ENCODE peak calls at places on chromosomes 1 and 21, in ten cellular contexts. O is activated T-cell treated with anti-CD3 and anti-CD28 coated beads for 24 hours, G is brain pericyte, D is nephron progenitor cell, A is fibroblast of pulmonary artery, U is EH, V is spleen, P is left ventricle myocardium superior, L is COR-L47, H is PC-9. I is an unnamed sample.

GRCh38 chr1:231517076-231517475 is 11.4 kb upstream of the TSNAX start:
- DNase-seq in D (no peak), O (no peak), P (no peak), A (peak), H (no peak), L (no peak), U (peak), G (no peak), V (no peak), I (no peak)

GRCh38 chr1:6580588-6581270 is 935 bp downstream of the ZBTB48 start:
- DNase-seq in D (no peak), V (peak), L (no peak), H (no peak), U (peak), G (no peak), P (peak), A (no peak), O (no peak), I (no peak)

GRCh38 chr1:178649582-178650350 is 75.3 kb upstream of the RALGPS2 start:
- DNase-seq in G (no peak), U (peak), H (no peak), L (no peak), D (no peak), P (no peak), V (no peak), O (no peak), A (no peak), I (no peak)

GRCh38 chr21:32414579-32415358 is 2.3 kb downstream of the EVA1C start:
- DNase-seq in V (no peak), U (peak), H (no peak), G (no peak), O (no peak), P (no peak), D (no peak), L (peak), A (peak), I (no peak)

GRCh38 chr1:82366694-82367093 is 566.0 kb downstream of the ADGRL2 start:
- DNase-seq in U (no peak), O (no peak), L (no peak), D (no peak), P (no peak), H (no peak), A (no peak), G (no peak), V (no peak), I (no peak)

GRCh38 chr21:14968029-14968428 is 96.8 kb downstream of the NRIP1 start:
- DNase-seq in D (no peak), P (no peak), V (no peak), O (no peak), A (no peak), G (no peak), L (no peak), U (no peak), H (no peak), I (no peak)

GRCh38 chr1:164725401-164725800 is 166.4 kb downstream of the PBX1 start:
- DNase-seq in A (peak), O (no peak), L (no peak), H (no peak), D (no peak), P (no peak), U (peak), V (no peak), G (no peak), I (no peak)

GRCh38 chr1:197180252-197180878 is 33.9 kb upstream of the ASPM start:
- DNase-seq in O (no peak), V (no peak), D (no peak), G (no peak), U (peak), A (peak), H (peak), L (peak), P (no peak), I (peak)

GRCh38 chr1:213666113-213666512 is 321.7 kb upstream of the PROX1 start:
- DNase-seq in D (no peak), U (no peak), L (peak), H (no peak), V (no peak), A (no peak), P (no peak), O (no peak), G (no peak), I (no peak)

GRCh38 chr1:157380523-157380922 is 171.8 kb downstream of the FCRL5 start:
- DNase-seq in D (no peak), G (no peak), P (no peak), U (no peak), L (no peak), V (no peak), A (no peak), O (no peak), H (no peak), I (no peak)

GRCh38 chr21:35602811-35603210 is 457.5 kb downstream of the SETD4 start:
- DNase-seq in P (no peak), D (no peak), U (no peak), L (no peak), G (no peak), A (no peak), O (no peak), V (no peak), H (no peak), I (no peak)

GRCh38 chr1:212162635-212163034 is 122.6 kb upstream of the PPP2R5A start:
- DNase-seq in A (peak), D (no peak), H (no peak), L (peak), G (no peak), P (peak), U (peak), V (no peak), O (no peak), I (no peak)

GRCh38 chr1:6596886-6597776 is 5.5 kb downstream of the KLHL21 start:
- DNase-seq in D (no peak), O (no peak), G (no peak), H (no peak), A (no peak), L (no peak), P (no peak), V (no peak), U (no peak), I (no peak)

GRCh38 chr1:211653329-211653728 is 22.1 kb downstream of the NEK2 start:
- DNase-seq in O (no peak), P (no peak), G (no peak), D (no peak), A (peak), U (peak), V (no peak), H (peak), L (no peak), I (no peak)

I was measured in HepG2.